ENCODE peak calls at places on chromosomes 7 and 10, in seven cellular contexts. V, K, A, U, T, X and W are unnamed samples.

GRCh38 chr7:44212018-44212417 is 11.2 kb downstream of the YKT6 start:
- DNase-seq in V (no peak), T (no peak), X (no peak), K (peak; percentile 48), A (no peak), U (no peak), W (no peak)

GRCh38 chr7:79882916-79883315 is 251.7 kb upstream of the GNAI1 start:
- DNase-seq in U (no peak), X (no peak), K (no peak), V (no peak), A (no peak), T (no peak), W (no peak)

GRCh38 chr10:63137306-63137705 is 4.2 kb downstream of the NRBF2 start:
- DNase-seq in K (no peak), X (peak; percentile 44), U (no peak), T (no peak), V (no peak), A (peak; percentile 47), W (no peak)

GRCh38 chr10:92691591-92692084 is 1.9 kb downstream of the HHEX start:
- DNase-seq in X (no peak), V (peak; percentile 55), T (peak; percentile 13), U (no peak), A (no peak), K (peak; percentile 84), W (no peak)

GRCh38 chr7:13829914-13830603 is 159.4 kb downstream of the ETV1 start:
- DNase-seq in T (no peak), V (no peak), U (peak; percentile 31), K (no peak), X (peak; percentile 90), A (peak; percentile 7), W (no peak)

GRCh38 chr7:77831481-77831880 is 32.9 kb downstream of the PHTF2 start:
- DNase-seq in U (no peak), A (no peak), V (no peak), K (no peak), X (no peak), T (no peak), W (no peak)

GRCh38 chr10:30352377-30352776 is 3.3 kb upstream of the MTPAP start:
- DNase-seq in T (no peak), K (no peak), A (no peak), V (no peak), U (no peak), X (no peak), W (no peak)

GRCh38 chr7:112448376-112448775 is 1.9 kb upstream of the IFRD1 start:
- DNase-seq in T (no peak), U (no peak), X (no peak), A (no peak), K (no peak), V (no peak), W (no peak)

GRCh38 chr10:131183546-131184045 is 127.9 kb downstream of the TCERG1L start:
- DNase-seq in T (peak; percentile 6), X (no peak), V (no peak), K (peak; percentile 33), U (no peak), A (no peak), W (no peak)

GRCh38 chr10:96496281-96496925 is 17.3 kb downstream of the TLL2 start:
- DNase-seq in X (no peak), U (no peak), A (peak; percentile 55), K (no peak), T (peak; percentile 39), V (no peak), W (no peak)

GRCh38 chr7:132783824-132784223 is 207.6 kb upstream of the PLXNA4 start:
- DNase-seq in X (peak; percentile 89), A (no peak), K (no peak), V (no peak), T (no peak), U (peak; percentile 21), W (no peak)

GRCh38 chr7:94656925-94657731 is 1.2 kb upstream of the SGCE start:
- DNase-seq in A (no peak), T (no peak), V (peak; percentile 18), X (peak; percentile 38), K (peak; percentile 48), U (no peak), W (no peak)

GRCh38 chr7:1412322-1413261 is 46.7 kb downstream of the MICALL2 start:
- DNase-seq in A (peak; percentile 99), U (peak; percentile 88), X (peak; percentile 71), T (peak; percentile 85), K (peak; percentile 93), V (peak; percentile 73), W (no peak)

GRCh38 chr7:325811-326210 is 35.8 kb downstream of the FOXL3 start:
- DNase-seq in T (no peak), K (peak; percentile 42), A (no peak), U (no peak), V (no peak), X (no peak), W (no peak)

GRCh38 chr10:13528875-13529713 is at the start of gene BEND7:
- DNase-seq in A (peak; percentile 83), U (peak; percentile 3), K (peak; percentile 76), T (peak; percentile 45), V (no peak), X (no peak), W (no peak)

GRCh38 chr10:3122486-3123205 is 49.9 kb downstream of the PITRM1 start:
- DNase-seq in T (no peak), K (peak; percentile 61), A (peak; percentile 84), V (no peak), U (no peak), X (no peak), W (no peak)

GRCh38 chr7:40306596-40306995 is 171.8 kb downstream of the SUGCT start:
- DNase-seq in U (no peak), A (peak; percentile 18), K (no peak), X (peak; percentile 70), T (no peak), V (no peak), W (no peak)

GRCh38 chr7:122790132-122790531 is 87.4 kb upstream of the RNF148 start:
- DNase-seq in K (no peak), U (peak; percentile 77), T (no peak), X (no peak), A (no peak), V (no peak), W (no peak)

GRCh38 chr10:133257489-133258065 is 19.1 kb downstream of the ADAM8 start:
- DNase-seq in V (no peak), T (no peak), U (no peak), A (no peak), X (no peak), K (peak; percentile 90), W (no peak)

GRCh38 chr10:114825513-114826253 is 4.1 kb downstream of the FHIP2A start:
- DNase-seq in V (no peak), A (peak; percentile 68), X (peak; percentile 95), T (no peak), U (no peak), K (no peak), W (peak; percentile 55)

GRCh38 chr10:60139798-60140566 is 233.6 kb upstream of the CCDC6 start:
- DNase-seq in K (no peak), A (peak; percentile 14), U (no peak), V (no peak), T (no peak), X (peak; percentile 10), W (no peak)

GRCh38 chr7:91299952-91300775 is 35.9 kb downstream of the FZD1 start:
- DNase-seq in X (no peak), A (no peak), V (no peak), T (no peak), U (no peak), K (no peak), W (no peak)

GRCh38 chr10:67114945-67115344 is 189.1 kb downstream of the LRRTM3 start:
- DNase-seq in U (peak; percentile 5), X (no peak), K (no peak), A (no peak), V (no peak), T (no peak), W (no peak)

GRCh38 chr7:19665399-19666008 is 43.3 kb downstream of the POLR1F start:
- DNase-seq in K (no peak), X (no peak), V (no peak), U (no peak), A (peak; percentile 19), T (no peak), W (no peak)

GRCh38 chr7:89554209-89554608 is 600.1 kb upstream of the STEAP1 start:
- DNase-seq in U (no peak), A (no peak), K (no peak), X (no peak), T (no peak), V (no peak), W (no peak)

GRCh38 chr7:135147341-135147898 is 452 bp upstream of the TMEM140 start:
- DNase-seq in U (no peak), T (no peak), K (no peak), X (peak; percentile 16), V (no peak), A (peak; percentile 56), W (no peak)

GRCh38 chr10:58714436-58714835 is 201.8 kb downstream of the BICC1 start:
- DNase-seq in U (no peak), X (no peak), V (no peak), T (no peak), K (no peak), A (no peak), W (no peak)

GRCh38 chr7:141460781-141461715 is 90.2 kb upstream of the AGK start:
- DNase-seq in K (no peak), V (no peak), U (no peak), T (no peak), X (no peak), A (no peak), W (no peak)

GRCh38 chr10:71548494-71548846 is 151.8 kb downstream of the CDH23 start:
- DNase-seq in A (peak; percentile 39), U (no peak), T (no peak), V (no peak), K (no peak), X (peak; percentile 46), W (no peak)